ENCODE peak calls at places on chromosomes 6 and 20, in four cellular contexts. One of them, this sample, is unnamed.

GRCh38 chr6:150547511-150548222 is 52.0 kb upstream of the PLEKHG1 start:
- DNase-seq in PC-9: no peak
- DNase-seq in MM.1S: no peak
- DNase-seq in keratinocyte: no peak
- DNase-seq in this sample: no peak

GRCh38 chr6:3546121-3546520 is 89.3 kb upstream of the SLC22A23 start:
- DNase-seq in PC-9: no peak
- DNase-seq in MM.1S: no peak
- DNase-seq in keratinocyte: no peak
- DNase-seq in this sample: no peak

GRCh38 chr6:145012039-145012662 is 723.2 kb downstream of the EPM2A start:
- DNase-seq in PC-9: no peak
- DNase-seq in MM.1S: no peak
- DNase-seq in keratinocyte: no peak
- DNase-seq in this sample: no peak

GRCh38 chr6:103335412-103335811 is 1524.3 kb downstream of the HACE1 start:
- DNase-seq in PC-9: no peak
- DNase-seq in MM.1S: no peak
- DNase-seq in keratinocyte: no peak
- DNase-seq in this sample: no peak

GRCh38 chr6:169337881-169338445 is 84.3 kb upstream of the THBS2 start:
- DNase-seq in PC-9: no peak
- DNase-seq in MM.1S: no peak
- DNase-seq in keratinocyte: no peak
- DNase-seq in this sample: no peak

GRCh38 chr6:30889138-30889885 is 5.0 kb downstream of the DDR1 start:
- DNase-seq in PC-9: no peak
- DNase-seq in MM.1S: no peak
- DNase-seq in keratinocyte: no peak
- DNase-seq in this sample: no peak

GRCh38 chr6:5850848-5851255 is 155.9 kb downstream of the NRN1 start:
- DNase-seq in PC-9: no peak
- DNase-seq in MM.1S: no peak
- DNase-seq in keratinocyte: no peak
- DNase-seq in this sample: no peak

GRCh38 chr6:131819507-131820228 is 11.8 kb downstream of the ENPP1 start:
- DNase-seq in PC-9: no peak
- DNase-seq in MM.1S: no peak
- DNase-seq in keratinocyte: no peak
- DNase-seq in this sample: no peak

GRCh38 chr20:31595380-31595653 is 9.8 kb upstream of the ID1 start:
- DNase-seq in PC-9: no peak
- DNase-seq in MM.1S: no peak
- DNase-seq in keratinocyte: no peak
- DNase-seq in this sample: no peak

GRCh38 chr20:54433653-54434052 is 41.7 kb upstream of the DOK5 start:
- DNase-seq in PC-9: no peak
- DNase-seq in MM.1S: no peak
- DNase-seq in keratinocyte: no peak
- DNase-seq in this sample: no peak

GRCh38 chr6:126811307-126811706 is 307.2 kb upstream of the RSPO3 start:
- DNase-seq in PC-9: no peak
- DNase-seq in MM.1S: no peak
- DNase-seq in keratinocyte: no peak
- DNase-seq in this sample: no peak

GRCh38 chr6:33317418-33317667 is 201 bp downstream of the ZBTB22 start:
- DNase-seq in PC-9: no peak
- DNase-seq in MM.1S: no peak
- DNase-seq in keratinocyte: no peak
- DNase-seq in this sample: no peak

GRCh38 chr6:13466304-13467215 is 20.8 kb downstream of the GFOD1 start:
- DNase-seq in PC-9: no peak
- DNase-seq in MM.1S: no peak
- DNase-seq in keratinocyte: no peak
- DNase-seq in this sample: no peak

GRCh38 chr20:297098-297924 is at the start of gene ZCCHC3:
- DNase-seq in PC-9: peak
- DNase-seq in MM.1S: peak
- DNase-seq in keratinocyte: no peak
- DNase-seq in this sample: peak

GRCh38 chr6:90460067-90460466 is 126.8 kb downstream of the MAP3K7 start:
- DNase-seq in PC-9: no peak
- DNase-seq in MM.1S: no peak
- DNase-seq in keratinocyte: no peak
- DNase-seq in this sample: peak

GRCh38 chr6:33815854-33816253 is 12.1 kb upstream of the MLN start:
- DNase-seq in PC-9: no peak
- DNase-seq in MM.1S: no peak
- DNase-seq in keratinocyte: no peak
- DNase-seq in this sample: peak

GRCh38 chr20:1801551-1801950 is 93.7 kb upstream of the SIRPA start:
- DNase-seq in PC-9: no peak
- DNase-seq in MM.1S: peak
- DNase-seq in keratinocyte: no peak
- DNase-seq in this sample: no peak

GRCh38 chr6:139970591-139970991 is 596.1 kb upstream of the CITED2 start:
- DNase-seq in PC-9: peak
- DNase-seq in MM.1S: no peak
- DNase-seq in keratinocyte: no peak
- DNase-seq in this sample: no peak

GRCh38 chr6:13504611-13505344 is 17.4 kb upstream of the GFOD1 start:
- DNase-seq in PC-9: no peak
- DNase-seq in MM.1S: no peak
- DNase-seq in keratinocyte: no peak
- DNase-seq in this sample: no peak

GRCh38 chr6:163427498-163428254 is 13.2 kb downstream of the QKI start:
- DNase-seq in PC-9: peak
- DNase-seq in MM.1S: no peak
- DNase-seq in keratinocyte: no peak
- DNase-seq in this sample: no peak

GRCh38 chr6:12941422-12941821 is 224.9 kb downstream of the PHACTR1 start:
- DNase-seq in PC-9: no peak
- DNase-seq in MM.1S: no peak
- DNase-seq in keratinocyte: no peak
- DNase-seq in this sample: no peak

GRCh38 chr6:109305028-109305427 is 77.2 kb downstream of the CD164 start:
- DNase-seq in PC-9: no peak
- DNase-seq in MM.1S: no peak
- DNase-seq in keratinocyte: no peak
- DNase-seq in this sample: no peak

GRCh38 chr6:109303647-109304283 is 78.5 kb downstream of the CD164 start:
- DNase-seq in PC-9: no peak
- DNase-seq in MM.1S: no peak
- DNase-seq in keratinocyte: no peak
- DNase-seq in this sample: no peak

GRCh38 chr6:109302176-109302575 is 80.1 kb downstream of the CD164 start:
- DNase-seq in PC-9: no peak
- DNase-seq in MM.1S: no peak
- DNase-seq in keratinocyte: no peak
- DNase-seq in this sample: no peak

GRCh38 chr6:109303149-109303548 is 79.1 kb downstream of the CD164 start:
- DNase-seq in PC-9: no peak
- DNase-seq in MM.1S: no peak
- DNase-seq in keratinocyte: no peak
- DNase-seq in this sample: no peak

GRCh38 chr6:109304284-109305015 is 77.8 kb downstream of the CD164 start:
- DNase-seq in PC-9: no peak
- DNase-seq in MM.1S: no peak
- DNase-seq in keratinocyte: no peak
- DNase-seq in this sample: no peak
- H3K4me3 ChIP-seq in PC-9: no peak
- H3K4me3 ChIP-seq in MM.1S: no peak
- H3K4me3 ChIP-seq in keratinocyte: no peak
- H3K4me3 ChIP-seq in this sample: no peak

GRCh38 chr6:24252215-24252614 is 105.6 kb downstream of the DCDC2 start:
- DNase-seq in PC-9: no peak
- DNase-seq in MM.1S: no peak
- DNase-seq in keratinocyte: no peak
- DNase-seq in this sample: no peak
- H3K4me2 ChIP-seq in PC-9: no peak
- H3K4me2 ChIP-seq in MM.1S: no peak
- H3K4me2 ChIP-seq in keratinocyte: no peak
- H3K4me2 ChIP-seq in this sample: no peak

GRCh38 chr20:32660661-32661060 is 13.1 kb downstream of the C20orf203 start:
- DNase-seq in PC-9: no peak
- DNase-seq in MM.1S: no peak
- DNase-seq in keratinocyte: no peak
- DNase-seq in this sample: no peak

GRCh38 chr20:32664352-32665159 is 9.2 kb downstream of the C20orf203 start:
- DNase-seq in PC-9: no peak
- DNase-seq in MM.1S: no peak
- DNase-seq in keratinocyte: no peak
- DNase-seq in this sample: no peak

GRCh38 chr20:32667030-32667429 is 6.7 kb downstream of the C20orf203 start:
- DNase-seq in PC-9: no peak
- DNase-seq in MM.1S: no peak
- DNase-seq in keratinocyte: no peak
- DNase-seq in this sample: no peak

GRCh38 chr20:32663704-32664351 is 9.9 kb downstream of the C20orf203 start:
- DNase-seq in PC-9: no peak
- DNase-seq in MM.1S: no peak
- DNase-seq in keratinocyte: no peak
- DNase-seq in this sample: no peak

DNA sequence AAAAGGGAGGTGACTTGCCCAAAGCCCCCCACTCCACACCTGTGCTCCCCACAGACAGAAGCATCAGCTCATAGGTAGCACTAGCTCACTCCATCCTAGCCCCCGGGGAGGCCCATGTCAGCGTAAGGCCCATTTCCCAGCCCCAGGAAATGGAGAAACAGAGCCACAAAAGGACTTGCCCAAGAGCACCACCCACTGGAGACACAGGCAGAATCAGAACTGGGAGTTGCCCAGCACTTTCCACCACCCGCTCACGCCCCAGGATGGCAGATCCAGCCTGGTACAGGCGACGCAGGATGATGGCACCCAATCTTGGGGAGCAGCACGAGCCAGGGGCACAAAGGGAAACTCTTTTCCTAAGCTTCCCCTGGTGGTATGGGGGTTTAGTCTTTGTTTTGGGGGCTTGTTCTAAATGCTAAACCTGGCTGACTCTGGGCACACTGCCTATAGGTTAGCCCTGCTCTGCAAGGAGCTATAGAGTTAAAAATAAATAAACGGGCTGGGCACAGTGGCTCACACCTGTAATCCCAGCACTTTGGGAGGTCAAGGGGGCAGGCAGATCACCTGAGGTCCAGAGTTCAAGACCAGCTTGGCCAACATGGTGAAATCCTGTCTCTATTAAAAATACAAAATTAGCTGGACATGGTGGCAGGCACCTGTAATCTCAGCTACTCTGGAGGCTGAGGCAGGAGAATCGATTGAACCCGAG is 11.8 kb downstream of the C20orf203 start:
- DNase-seq in PC-9: no peak
- DNase-seq in MM.1S: no peak
- DNase-seq in keratinocyte: no peak
- DNase-seq in this sample: no peak
- TF ChIP-seq CTCF in PC-9: no peak
- TF ChIP-seq CTCF in MM.1S: no peak
- TF ChIP-seq CTCF in keratinocyte: no peak
- TF ChIP-seq CTCF in this sample: peak

GRCh38 chr6:84218091-84218490 is 9.4 kb downstream of the CEP162 start:
- DNase-seq in PC-9: no peak
- DNase-seq in MM.1S: no peak
- DNase-seq in keratinocyte: no peak
- DNase-seq in this sample: no peak
- H3K4me3 ChIP-seq in PC-9: no peak
- H3K4me3 ChIP-seq in MM.1S: no peak
- H3K4me3 ChIP-seq in keratinocyte: no peak
- H3K4me3 ChIP-seq in this sample: no peak

This sample was measured in DND-41.